ENCODE peak calls at places on chromosomes 4 and X, in six cellular contexts. F is Panc1, C is GM23338, P is HCT116, S is upper lobe of left lung, H is K562. M is an unnamed sample.

GRCh38 chr4:15423285-15423711 is 4.5 kb upstream of the C1QTNF7 start:
- ATAC-seq in F (no peak), C (no peak), P (no peak), S (no peak), H (no peak), M (no peak)

GRCh38 chr4:184819786-184820185 is 6.0 kb downstream of the ACSL1 start:
- ATAC-seq in F (no peak), C (no peak), P (no peak), S (no peak), H (no peak), M (peak; percentile 40)

GRCh38 chr4:122814426-122814825 is 12.2 kb upstream of the FGF2 start:
- ATAC-seq in F (no peak), C (no peak), P (no peak), S (no peak), H (no peak), M (no peak)

GRCh38 chrX:151801980-151802379 is 67.4 kb downstream of the CNGA2 start:
- ATAC-seq in F (no peak), C (no peak), P (peak; percentile 80), S (no peak), H (peak; percentile 70), M (no peak)

GRCh38 chr4:53121304-53121865 is 244.5 kb downstream of the SCFD2 start:
- ATAC-seq in F (no peak), C (no peak), P (no peak), S (no peak), H (no peak), M (no peak)

GRCh38 chr4:15145709-15146108 is 143.4 kb downstream of the CPEB2 start:
- ATAC-seq in F (no peak), C (no peak), P (no peak), S (no peak), H (no peak), M (no peak)

GRCh38 chr4:123462007-123462406 is 65.4 kb downstream of the SPRY1 start:
- ATAC-seq in F (no peak), C (no peak), P (no peak), S (no peak), H (no peak), M (no peak)

GRCh38 chr4:38656111-38656510 is 7.9 kb upstream of the KLF3 start:
- ATAC-seq in F (no peak), C (no peak), P (no peak), S (no peak), H (peak; percentile 49), M (no peak)

GRCh38 chrX:117987376-117987775 is 129.2 kb downstream of the KLHL13 start:
- ATAC-seq in F (no peak), C (no peak), P (no peak), S (no peak), H (no peak), M (no peak)

GRCh38 chrX:117992324-117992723 is 124.3 kb downstream of the KLHL13 start:
- ATAC-seq in F (no peak), C (no peak), P (no peak), S (no peak), H (no peak), M (no peak)

GRCh38 chrX:117989512-117989911 is 127.1 kb downstream of the KLHL13 start:
- ATAC-seq in F (no peak), C (no peak), P (no peak), S (no peak), H (no peak), M (no peak)

GRCh38 chrX:117995378-117995777 is 121.2 kb downstream of the KLHL13 start:
- ATAC-seq in F (no peak), C (no peak), P (no peak), S (no peak), H (no peak), M (no peak)

DNA sequence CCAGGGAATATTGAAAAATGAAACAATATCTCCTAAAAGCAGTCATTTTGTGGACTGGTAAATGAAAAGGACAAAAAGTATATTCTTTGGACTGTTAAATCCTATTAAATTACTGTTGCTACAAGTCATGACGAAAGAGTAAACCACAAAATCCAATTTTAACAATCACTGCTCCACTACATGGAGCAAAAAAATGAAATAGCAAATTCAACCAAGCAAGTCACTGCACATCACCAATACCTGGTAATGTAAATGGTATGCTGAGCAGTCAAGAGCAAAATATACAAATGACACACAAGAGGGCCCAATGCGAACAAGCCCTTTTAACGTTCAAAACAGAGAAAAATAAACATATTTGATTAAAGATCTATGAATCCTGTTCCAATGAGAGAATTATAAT is 126.2 kb downstream of the KLHL13 start:
- ATAC-seq in F (no peak), C (no peak), P (no peak), S (no peak), H (no peak), M (no peak)
- TF ChIP-seq POLR2AphosphoS5 in F (no peak), C (no peak), P (no peak), S (no peak), H (no peak), M (no peak)

GRCh38 chrX:136619889-136620505 is 28.0 kb upstream of the CD40LG start:
- ATAC-seq in F (no peak), C (no peak), P (no peak), S (no peak), H (no peak), M (no peak)

GRCh38 chrX:136622568-136622967 is 25.4 kb upstream of the CD40LG start:
- ATAC-seq in F (no peak), C (no peak), P (no peak), S (no peak), H (no peak), M (no peak)

GRCh38 chrX:136616987-136617685 is 30.8 kb upstream of the CD40LG start:
- ATAC-seq in F (no peak), C (no peak), P (no peak), S (no peak), H (no peak), M (no peak)

GRCh38 chrX:136623400-136623799 is 24.6 kb upstream of the CD40LG start:
- ATAC-seq in F (no peak), C (no peak), P (no peak), S (no peak), H (no peak), M (no peak)

GRCh38 chrX:136620780-136621179 is 27.2 kb upstream of the CD40LG start:
- ATAC-seq in F (no peak), C (no peak), P (no peak), S (no peak), H (no peak), M (no peak)
- H3K4me1 ChIP-seq in F (no peaks in the 10 kb centered on the region), C (no peaks in the 10 kb centered on the region), P (no peaks in the 10 kb centered on the region), S (no peaks in the 10 kb centered on the region), H (no peaks in the 10 kb centered on the region), M (no peaks in the 10 kb centered on the region)

DNA sequence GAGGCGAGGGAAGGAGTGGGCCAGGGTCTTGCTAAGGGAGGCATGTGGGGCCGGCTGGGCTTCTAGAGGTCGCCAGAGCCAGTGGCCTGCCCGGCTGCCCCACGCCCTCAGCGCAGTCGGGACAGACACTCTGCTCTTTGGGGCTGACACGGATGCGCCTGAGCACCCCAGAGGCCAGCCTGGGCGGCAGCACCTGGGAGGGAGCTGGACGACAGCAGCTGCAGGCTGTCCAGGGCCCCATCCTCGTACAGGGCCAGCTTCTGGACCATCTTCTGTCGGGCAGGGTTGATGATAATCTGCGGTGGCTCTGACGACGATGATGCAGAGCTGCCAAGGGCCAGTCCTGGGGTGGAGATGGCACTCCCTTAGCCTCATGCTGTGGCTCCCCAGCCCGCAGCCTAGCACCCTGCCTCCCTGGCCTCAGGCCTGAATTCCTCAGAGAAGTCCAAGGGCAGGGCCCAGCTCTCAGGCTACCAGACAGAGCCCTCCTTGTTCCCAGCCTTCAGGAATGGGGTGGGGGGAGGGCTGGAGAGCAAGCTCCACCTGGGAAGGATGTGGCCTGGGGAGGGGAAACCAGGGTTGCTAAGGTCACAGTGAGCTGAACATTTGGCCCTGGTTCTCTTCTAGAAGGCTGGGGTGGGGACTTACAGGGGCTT is 7.2 kb downstream of the IRAK1 start:
- ATAC-seq in F (peak; percentile 13), C (peak; percentile 8), P (no peak), S (peak; percentile 70), H (no peak), M (no peak)
- H3K36me3 ChIP-seq in F (no peaks in the 10 kb centered on the region), C (no peaks in the 10 kb centered on the region), P (peaks cover 2% of the 10 kb centered on the region), S (no peaks in the 10 kb centered on the region), H (peaks cover 87% of the 10 kb centered on the region), M (peaks cover 38% of the 10 kb centered on the region)

GRCh38 chrX:2552621-2553297 is 52.0 kb upstream of the DHRSX start:
- ATAC-seq in F (no peak), C (no peak), P (no peak), S (no peak), H (no peak), M (no peak)
- TF ChIP-seq POLR2AphosphoS5 in F (no peak), C (no peak), P (no peak), S (no peak), H (no peak), M (no peak)

M was measured in gastroesophageal sphincter.